ENCODE peak calls at places on chromosomes 4 and X, in nine cellular contexts. One of them, this sample, is unnamed.

GRCh38 chrX:152923599-152923998 is 25.7 kb downstream of the ZNF185 start:
- DNase-seq in dorsolateral prefrontal cortex: no peak
- DNase-seq in colonic mucosa: no peak
- DNase-seq in lower lobe of right lung: no peak
- DNase-seq in brain microvascular endothelial cell: no peak
- DNase-seq in tibial artery: no peak
- DNase-seq in right cardiac atrium: no peak
- DNase-seq in GM23248: no peak
- DNase-seq in fibroblast of lung: no peak
- DNase-seq in this sample: no peak

GRCh38 chr4:183700407-183700806 is 41.3 kb downstream of the TRAPPC11 start:
- DNase-seq in dorsolateral prefrontal cortex: no peak
- DNase-seq in brain microvascular endothelial cell: no peak
- DNase-seq in colonic mucosa: no peak
- DNase-seq in tibial artery: no peak
- DNase-seq in GM23248: no peak
- DNase-seq in right cardiac atrium: no peak
- DNase-seq in fibroblast of lung: no peak
- DNase-seq in lower lobe of right lung: no peak
- DNase-seq in this sample: no peak

GRCh38 chr4:147498031-147498700 is 17.3 kb downstream of the EDNRA start:
- DNase-seq in brain microvascular endothelial cell: peak
- DNase-seq in GM23248: peak
- DNase-seq in fibroblast of lung: peak
- DNase-seq in tibial artery: no peak
- DNase-seq in right cardiac atrium: no peak
- DNase-seq in lower lobe of right lung: no peak
- DNase-seq in dorsolateral prefrontal cortex: no peak
- DNase-seq in colonic mucosa: no peak
- DNase-seq in this sample: no peak

GRCh38 chr4:54959656-54960055 is 165.7 kb downstream of the KDR start:
- DNase-seq in tibial artery: no peak
- DNase-seq in lower lobe of right lung: no peak
- DNase-seq in colonic mucosa: no peak
- DNase-seq in GM23248: peak
- DNase-seq in fibroblast of lung: peak
- DNase-seq in dorsolateral prefrontal cortex: no peak
- DNase-seq in right cardiac atrium: no peak
- DNase-seq in brain microvascular endothelial cell: peak
- DNase-seq in this sample: no peak

GRCh38 chrX:133676344-133677122 is 261.2 kb upstream of the GPC4 start:
- DNase-seq in fibroblast of lung: no peak
- DNase-seq in right cardiac atrium: no peak
- DNase-seq in GM23248: no peak
- DNase-seq in dorsolateral prefrontal cortex: no peak
- DNase-seq in tibial artery: no peak
- DNase-seq in lower lobe of right lung: peak
- DNase-seq in brain microvascular endothelial cell: no peak
- DNase-seq in colonic mucosa: peak
- DNase-seq in this sample: no peak

GRCh38 chr4:8340721-8341680 is 71.4 kb downstream of the HTRA3 start:
- DNase-seq in tibial artery: peak
- DNase-seq in fibroblast of lung: peak
- DNase-seq in right cardiac atrium: peak
- DNase-seq in GM23248: no peak
- DNase-seq in colonic mucosa: peak
- DNase-seq in dorsolateral prefrontal cortex: peak
- DNase-seq in lower lobe of right lung: no peak
- DNase-seq in brain microvascular endothelial cell: no peak
- DNase-seq in this sample: peak

GRCh38 chr4:73221734-73222133 is 36.9 kb downstream of the ANKRD17 start:
- DNase-seq in right cardiac atrium: no peak
- DNase-seq in fibroblast of lung: no peak
- DNase-seq in colonic mucosa: no peak
- DNase-seq in dorsolateral prefrontal cortex: no peak
- DNase-seq in brain microvascular endothelial cell: no peak
- DNase-seq in lower lobe of right lung: no peak
- DNase-seq in GM23248: peak
- DNase-seq in tibial artery: no peak
- DNase-seq in this sample: no peak

GRCh38 chr4:153725070-153725810 is 34.6 kb downstream of the RNF175 start:
- DNase-seq in brain microvascular endothelial cell: no peak
- DNase-seq in GM23248: no peak
- DNase-seq in dorsolateral prefrontal cortex: no peak
- DNase-seq in fibroblast of lung: peak
- DNase-seq in colonic mucosa: no peak
- DNase-seq in lower lobe of right lung: no peak
- DNase-seq in right cardiac atrium: no peak
- DNase-seq in tibial artery: peak
- DNase-seq in this sample: no peak

GRCh38 chrX:78658851-78659744 is at the start of gene RTL3:
- DNase-seq in lower lobe of right lung: no peak
- DNase-seq in tibial artery: no peak
- DNase-seq in fibroblast of lung: peak
- DNase-seq in brain microvascular endothelial cell: peak
- DNase-seq in right cardiac atrium: no peak
- DNase-seq in colonic mucosa: no peak
- DNase-seq in GM23248: peak
- DNase-seq in dorsolateral prefrontal cortex: no peak
- DNase-seq in this sample: no peak

GRCh38 chrX:22192419-22193086 is 80.2 kb upstream of the CBLL2 start:
- DNase-seq in right cardiac atrium: peak
- DNase-seq in brain microvascular endothelial cell: peak
- DNase-seq in lower lobe of right lung: peak
- DNase-seq in tibial artery: peak
- DNase-seq in fibroblast of lung: peak
- DNase-seq in dorsolateral prefrontal cortex: peak
- DNase-seq in colonic mucosa: peak
- DNase-seq in GM23248: peak
- DNase-seq in this sample: peak

GRCh38 chrX:31213941-31214340 is 142.1 kb upstream of the FTHL17 start:
- DNase-seq in tibial artery: no peak
- DNase-seq in right cardiac atrium: no peak
- DNase-seq in dorsolateral prefrontal cortex: no peak
- DNase-seq in colonic mucosa: no peak
- DNase-seq in GM23248: peak
- DNase-seq in brain microvascular endothelial cell: no peak
- DNase-seq in fibroblast of lung: peak
- DNase-seq in lower lobe of right lung: no peak
- DNase-seq in this sample: no peak

GRCh38 chr4:111842336-111842735 is 302.9 kb upstream of the FAM241A start:
- DNase-seq in colonic mucosa: no peak
- DNase-seq in fibroblast of lung: no peak
- DNase-seq in dorsolateral prefrontal cortex: no peak
- DNase-seq in GM23248: peak
- DNase-seq in lower lobe of right lung: no peak
- DNase-seq in right cardiac atrium: no peak
- DNase-seq in tibial artery: no peak
- DNase-seq in brain microvascular endothelial cell: no peak
- DNase-seq in this sample: no peak

GRCh38 chr4:76689079-76689817 is 208.7 kb downstream of the SOWAHB start:
- DNase-seq in GM23248: peak
- DNase-seq in fibroblast of lung: no peak
- DNase-seq in lower lobe of right lung: peak
- DNase-seq in dorsolateral prefrontal cortex: no peak
- DNase-seq in tibial artery: peak
- DNase-seq in brain microvascular endothelial cell: no peak
- DNase-seq in right cardiac atrium: peak
- DNase-seq in colonic mucosa: peak
- DNase-seq in this sample: peak

GRCh38 chrX:78029663-78030062 is 60.2 kb upstream of the PGAM4 start:
- DNase-seq in dorsolateral prefrontal cortex: no peak
- DNase-seq in fibroblast of lung: peak
- DNase-seq in colonic mucosa: peak
- DNase-seq in right cardiac atrium: no peak
- DNase-seq in brain microvascular endothelial cell: peak
- DNase-seq in lower lobe of right lung: no peak
- DNase-seq in tibial artery: no peak
- DNase-seq in GM23248: peak
- DNase-seq in this sample: no peak

GRCh38 chr4:123444298-123444731 is 47.7 kb downstream of the SPRY1 start:
- DNase-seq in GM23248: no peak
- DNase-seq in dorsolateral prefrontal cortex: no peak
- DNase-seq in lower lobe of right lung: no peak
- DNase-seq in right cardiac atrium: peak
- DNase-seq in brain microvascular endothelial cell: peak
- DNase-seq in colonic mucosa: peak
- DNase-seq in fibroblast of lung: peak
- DNase-seq in tibial artery: no peak
- DNase-seq in this sample: peak

GRCh38 chr4:138981930-138982390 is 33.6 kb upstream of the NOCT start:
- DNase-seq in tibial artery: peak
- DNase-seq in brain microvascular endothelial cell: peak
- DNase-seq in fibroblast of lung: peak
- DNase-seq in colonic mucosa: no peak
- DNase-seq in lower lobe of right lung: no peak
- DNase-seq in right cardiac atrium: no peak
- DNase-seq in dorsolateral prefrontal cortex: no peak
- DNase-seq in GM23248: peak
- DNase-seq in this sample: peak

GRCh38 chrX:123851010-123851409 is 8.8 kb upstream of the XIAP start:
- DNase-seq in tibial artery: no peak
- DNase-seq in right cardiac atrium: no peak
- DNase-seq in GM23248: no peak
- DNase-seq in fibroblast of lung: no peak
- DNase-seq in dorsolateral prefrontal cortex: no peak
- DNase-seq in lower lobe of right lung: no peak
- DNase-seq in colonic mucosa: no peak
- DNase-seq in brain microvascular endothelial cell: no peak
- DNase-seq in this sample: no peak

GRCh38 chr4:40299126-40299525 is 36.0 kb upstream of the CHRNA9 start:
- DNase-seq in fibroblast of lung: no peak
- DNase-seq in brain microvascular endothelial cell: no peak
- DNase-seq in colonic mucosa: no peak
- DNase-seq in dorsolateral prefrontal cortex: no peak
- DNase-seq in right cardiac atrium: no peak
- DNase-seq in tibial artery: no peak
- DNase-seq in lower lobe of right lung: no peak
- DNase-seq in GM23248: no peak
- DNase-seq in this sample: no peak

GRCh38 chr4:3869661-3870566 is 103.7 kb downstream of the ADRA2C start:
- DNase-seq in right cardiac atrium: no peak
- DNase-seq in colonic mucosa: no peak
- DNase-seq in tibial artery: no peak
- DNase-seq in dorsolateral prefrontal cortex: no peak
- DNase-seq in GM23248: peak
- DNase-seq in lower lobe of right lung: peak
- DNase-seq in brain microvascular endothelial cell: no peak
- DNase-seq in fibroblast of lung: no peak
- DNase-seq in this sample: peak

GRCh38 chr4:34009951-34010350 is 2234.4 kb downstream of the ARAP2 start:
- DNase-seq in brain microvascular endothelial cell: no peak
- DNase-seq in colonic mucosa: no peak
- DNase-seq in right cardiac atrium: no peak
- DNase-seq in GM23248: no peak
- DNase-seq in tibial artery: no peak
- DNase-seq in fibroblast of lung: no peak
- DNase-seq in dorsolateral prefrontal cortex: no peak
- DNase-seq in lower lobe of right lung: no peak
- DNase-seq in this sample: no peak

DNA sequence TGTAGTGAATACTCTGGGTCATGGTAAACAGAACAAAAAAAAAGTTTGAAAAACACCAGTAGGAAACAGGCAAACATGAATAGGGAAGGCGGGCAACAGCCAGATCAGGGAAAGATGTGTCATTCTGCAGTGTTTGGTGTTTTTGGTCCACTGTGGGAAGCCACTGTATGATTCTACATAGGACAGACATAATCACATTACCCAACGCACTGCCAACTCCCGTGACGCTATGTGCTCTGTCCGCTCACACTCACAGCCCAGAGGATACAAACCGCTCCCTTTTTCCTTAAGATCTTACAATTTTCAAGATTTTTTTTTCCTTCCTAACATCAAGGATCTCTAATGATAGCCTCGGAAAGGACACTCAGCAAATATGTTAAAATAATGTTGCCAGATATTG is 59.3 kb downstream of the HADH start:
- DNase-seq in colonic mucosa: no peak
- DNase-seq in right cardiac atrium: no peak
- DNase-seq in brain microvascular endothelial cell: no peak
- DNase-seq in dorsolateral prefrontal cortex: no peak
- DNase-seq in fibroblast of lung: no peak
- DNase-seq in lower lobe of right lung: no peak
- DNase-seq in GM23248: no peak
- DNase-seq in tibial artery: no peak
- DNase-seq in this sample: no peak
- H3K27ac ChIP-seq in colonic mucosa: no peak
- H3K27ac ChIP-seq in right cardiac atrium: no peak
- H3K27ac ChIP-seq in brain microvascular endothelial cell: no peak
- H3K27ac ChIP-seq in dorsolateral prefrontal cortex: no peak
- H3K27ac ChIP-seq in fibroblast of lung: no peak
- H3K27ac ChIP-seq in lower lobe of right lung: no peak
- H3K27ac ChIP-seq in GM23248: no peak
- H3K27ac ChIP-seq in tibial artery: no peak
- H3K27ac ChIP-seq in this sample: no peak

GRCh38 chr4:1763550-1764080 is 29.5 kb upstream of the FGFR3 start:
- DNase-seq in colonic mucosa: peak
- DNase-seq in tibial artery: no peak
- DNase-seq in GM23248: peak
- DNase-seq in lower lobe of right lung: no peak
- DNase-seq in brain microvascular endothelial cell: peak
- DNase-seq in dorsolateral prefrontal cortex: no peak
- DNase-seq in right cardiac atrium: peak
- DNase-seq in fibroblast of lung: peak
- DNase-seq in this sample: no peak
- H3K4me3 ChIP-seq in colonic mucosa: no peak
- H3K4me3 ChIP-seq in tibial artery: peak
- H3K4me3 ChIP-seq in GM23248: peak
- H3K4me3 ChIP-seq in lower lobe of right lung: peak
- H3K4me3 ChIP-seq in brain microvascular endothelial cell: peak
- H3K4me3 ChIP-seq in dorsolateral prefrontal cortex: peak
- H3K4me3 ChIP-seq in right cardiac atrium: peak
- H3K4me3 ChIP-seq in fibroblast of lung: no peak
- H3K4me3 ChIP-seq in this sample: no peak

GRCh38 chr4:106594291-106594952 is 225.8 kb upstream of the GIMD1 start:
- DNase-seq in lower lobe of right lung: no peak
- DNase-seq in tibial artery: no peak
- DNase-seq in GM23248: peak
- DNase-seq in colonic mucosa: no peak
- DNase-seq in dorsolateral prefrontal cortex: no peak
- DNase-seq in fibroblast of lung: no peak
- DNase-seq in brain microvascular endothelial cell: no peak
- DNase-seq in right cardiac atrium: no peak
- DNase-seq in this sample: no peak
- H3K27ac ChIP-seq in lower lobe of right lung: no peak
- H3K27ac ChIP-seq in tibial artery: no peak
- H3K27ac ChIP-seq in GM23248: no peak
- H3K27ac ChIP-seq in colonic mucosa: no peak
- H3K27ac ChIP-seq in dorsolateral prefrontal cortex: no peak
- H3K27ac ChIP-seq in fibroblast of lung: no peak
- H3K27ac ChIP-seq in brain microvascular endothelial cell: no peak
- H3K27ac ChIP-seq in right cardiac atrium: no peak
- H3K27ac ChIP-seq in this sample: no peak

DNA sequence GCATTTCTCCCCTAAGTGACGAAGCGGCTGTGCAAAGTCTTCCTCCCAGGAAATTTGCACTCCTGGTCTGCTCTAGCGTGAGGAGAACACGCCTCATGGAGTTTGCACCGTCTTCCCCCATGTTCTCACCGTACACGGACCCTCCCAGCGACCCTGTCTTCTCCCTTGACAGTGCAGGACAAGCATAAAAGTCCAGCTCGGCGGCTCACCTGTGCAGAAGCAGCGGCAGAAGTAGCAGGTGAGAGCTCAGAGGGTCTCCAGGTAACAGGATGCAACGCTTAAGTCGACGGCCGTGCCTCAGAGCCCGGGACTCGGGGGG is 314 bp downstream of the P2RY8 start:
- DNase-seq in lower lobe of right lung: no peak
- DNase-seq in fibroblast of lung: no peak
- DNase-seq in tibial artery: no peak
- DNase-seq in GM23248: no peak
- DNase-seq in colonic mucosa: no peak
- DNase-seq in brain microvascular endothelial cell: no peak
- DNase-seq in dorsolateral prefrontal cortex: no peak
- DNase-seq in right cardiac atrium: no peak
- DNase-seq in this sample: no peak
- H3K4me3 ChIP-seq in lower lobe of right lung: peak
- H3K4me3 ChIP-seq in fibroblast of lung: no peak
- H3K4me3 ChIP-seq in tibial artery: peak
- H3K4me3 ChIP-seq in GM23248: no peak
- H3K4me3 ChIP-seq in colonic mucosa: peak
- H3K4me3 ChIP-seq in brain microvascular endothelial cell: no peak
- H3K4me3 ChIP-seq in dorsolateral prefrontal cortex: peak
- H3K4me3 ChIP-seq in right cardiac atrium: peak
- H3K4me3 ChIP-seq in this sample: peak

This sample was measured in upper lobe of left lung.